ENCODE peak calls at places on chromosome 4, in six cellular contexts. B is right lobe of liver, X is gastrocnemius medialis, R is colonic mucosa, H is pancreas, L is PC-3. P is an unnamed sample.

GRCh38 chr4:5398056-5398455 is 310.3 kb downstream of the EVC2 start:
- DNase-seq in B (no peak), H (no peak), R (no peak), X (no peak), L (no peak), P (no peak)

GRCh38 chr4:147118523-147118922 is 172.9 kb upstream of the TTC29 start:
- DNase-seq in B (no peak), X (no peak), R (no peak), L (no peak), H (no peak), P (peak; percentile 19)

GRCh38 chr4:125303821-125304220 is 10.9 kb upstream of the FAT4 start:
- DNase-seq in B (no peak), H (no peak), L (no peak), R (no peak), X (no peak), P (no peak)

GRCh38 chr4:71304289-71304850 is 34.5 kb upstream of the SLC4A4 start:
- DNase-seq in R (no peak), H (no peak), L (peak; percentile 30), X (no peak), B (no peak), P (peak; percentile 93)

GRCh38 chr4:56656346-56656643 is 24.8 kb downstream of the HOPX start:
- DNase-seq in B (no peak), H (peak; percentile 55), X (peak; percentile 17), R (no peak), L (no peak), P (peak; percentile 36)

GRCh38 chr4:15781427-15782095 is 3.4 kb downstream of the CD38 start:
- DNase-seq in B (no peak), X (no peak), R (no peak), L (no peak), H (no peak), P (no peak)

GRCh38 chr4:13493793-13494192 is 9.7 kb upstream of the RAB28 start:
- DNase-seq in R (no peak), H (no peak), L (no peak), B (no peak), X (no peak), P (no peak)

GRCh38 chr4:104677122-104677521 is 182.4 kb upstream of the CXXC4 start:
- DNase-seq in L (no peak), H (no peak), R (peak; percentile 18), X (no peak), B (no peak), P (peak; percentile 67)

GRCh38 chr4:110618091-110619000 is 4.5 kb downstream of the PITX2 start:
- DNase-seq in R (no peak), B (no peak), H (peak; percentile 60), L (peak; percentile 54), X (peak; percentile 82), P (peak; percentile 79)

DNA sequence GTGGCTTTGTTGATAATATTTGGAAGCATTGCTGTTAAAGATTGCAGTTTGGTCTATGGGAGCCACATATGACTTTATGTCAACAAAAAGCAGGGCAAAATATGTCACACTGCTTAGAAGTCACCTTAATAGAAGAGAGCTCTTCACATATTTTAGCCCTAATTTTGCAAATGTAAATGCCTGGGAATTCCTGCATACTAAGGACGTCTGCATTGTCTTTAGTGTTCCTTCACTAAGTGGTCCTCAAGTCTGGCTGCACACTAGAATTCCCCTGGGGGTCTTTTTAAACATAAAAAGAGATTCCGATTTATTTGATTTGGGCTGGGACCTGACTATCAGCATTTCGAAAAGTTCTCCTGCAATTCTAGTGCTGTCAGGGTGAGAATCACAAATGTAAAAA is 495.1 kb upstream of the FAM241A start:
- DNase-seq in L (no peak), R (no peak), H (no peak), B (no peak), X (no peak), P (no peak)
- H3K4me3 ChIP-seq in L (no peak overlapping the region), R (no peak overlapping the region), H (no peak overlapping the region), B (no peak overlapping the region), X (no peak overlapping the region), P (no peak overlapping the region)

GRCh38 chr4:30768278-30768677 is 48.1 kb downstream of the PCDH7 start:
- DNase-seq in B (no peak), H (no peak), R (no peak), X (no peak), L (no peak), P (no peak)

GRCh38 chr4:30767147-30767546 is 47.0 kb downstream of the PCDH7 start:
- DNase-seq in B (no peak), H (no peak), X (no peak), L (no peak), R (no peak), P (no peak)

GRCh38 chr4:30770049-30770549 is 49.9 kb downstream of the PCDH7 start:
- DNase-seq in R (no peak), B (no peak), X (no peak), L (peak; percentile 73), H (no peak), P (no peak)

GRCh38 chr4:30765022-30765421 is 44.9 kb downstream of the PCDH7 start:
- DNase-seq in H (no peak), L (no peak), X (no peak), R (no peak), B (no peak), P (no peak)

DNA sequence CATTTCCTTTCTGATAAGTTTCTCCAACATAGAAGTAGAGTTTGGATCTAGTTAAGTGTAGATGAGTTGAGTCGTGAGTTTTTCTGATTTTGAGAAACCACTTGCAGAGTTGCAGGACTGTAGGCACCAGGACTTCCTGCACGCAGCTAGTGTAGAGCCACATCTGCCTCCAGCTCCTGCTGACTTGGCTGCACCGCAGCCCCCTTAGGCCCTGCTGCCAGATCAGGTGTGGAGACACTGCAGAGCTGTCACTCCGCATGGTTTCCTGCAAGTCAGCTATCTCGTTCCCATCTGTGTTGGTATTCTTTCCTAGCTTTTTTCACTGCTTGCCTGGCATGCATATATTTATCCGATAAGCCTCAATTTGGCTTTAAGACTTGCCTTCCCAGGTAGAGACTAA is 48.9 kb downstream of the PCDH7 start:
- DNase-seq in R (no peak), H (no peak), B (no peak), L (no peak), X (no peak), P (no peak)
- H3K4me1 ChIP-seq in R (no peaks in the 10 kb centered on the region), H (no peaks in the 10 kb centered on the region), B (no peaks in the 10 kb centered on the region), L (peaks cover 17% of the 10 kb centered on the region), X (no peaks in the 10 kb centered on the region), P (no peaks in the 10 kb centered on the region)

DNA sequence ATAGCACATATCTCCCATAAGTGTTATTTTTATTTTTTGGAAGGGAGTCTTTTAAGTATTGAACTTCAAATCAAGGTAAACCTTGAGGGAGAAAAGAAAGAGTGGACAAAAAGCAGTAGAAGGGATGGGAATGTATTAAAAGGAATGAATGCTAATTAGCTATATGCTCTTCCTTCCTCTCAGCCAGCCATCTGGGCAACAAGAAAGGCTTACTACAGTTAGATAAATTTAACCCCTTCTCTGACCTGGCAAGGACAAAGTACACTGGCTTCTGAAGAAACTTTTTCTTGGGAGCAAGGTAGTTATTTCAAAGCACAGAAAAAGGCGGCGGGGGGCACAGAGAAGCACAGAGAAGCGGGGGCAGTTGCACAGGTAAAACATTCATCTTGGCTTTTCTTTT is 54.6 kb downstream of the GAB1 start:
- DNase-seq in X (no peak), L (no peak), B (no peak), H (no peak), R (no peak), P (no peak)
- H3K4me3 ChIP-seq in X (no peak overlapping the region), L (no peak overlapping the region), B (no peak overlapping the region), H (no peak overlapping the region), R (no peak overlapping the region), P (no peak overlapping the region)

GRCh38 chr4:10011885-10012284 is 9.4 kb downstream of the SLC2A9 start:
- DNase-seq in B (no peak), X (no peak), L (no peak), R (no peak), H (no peak), P (no peak)

GRCh38 chr4:10016169-10016568 is 5.1 kb downstream of the SLC2A9 start:
- DNase-seq in X (no peak), H (no peak), B (no peak), R (no peak), L (no peak), P (no peak)

GRCh38 chr4:10013722-10014121 is 7.6 kb downstream of the SLC2A9 start:
- DNase-seq in B (peak; percentile 74), R (peak; percentile 78), L (peak; percentile 64), H (peak; percentile 80), X (no peak), P (peak; percentile 80)

GRCh38 chr4:10017037-10017893 is 4.0 kb downstream of the SLC2A9 start:
- DNase-seq in L (no peak), H (no peak), X (no peak), B (no peak), R (no peak), P (peak; percentile 61)

DNA sequence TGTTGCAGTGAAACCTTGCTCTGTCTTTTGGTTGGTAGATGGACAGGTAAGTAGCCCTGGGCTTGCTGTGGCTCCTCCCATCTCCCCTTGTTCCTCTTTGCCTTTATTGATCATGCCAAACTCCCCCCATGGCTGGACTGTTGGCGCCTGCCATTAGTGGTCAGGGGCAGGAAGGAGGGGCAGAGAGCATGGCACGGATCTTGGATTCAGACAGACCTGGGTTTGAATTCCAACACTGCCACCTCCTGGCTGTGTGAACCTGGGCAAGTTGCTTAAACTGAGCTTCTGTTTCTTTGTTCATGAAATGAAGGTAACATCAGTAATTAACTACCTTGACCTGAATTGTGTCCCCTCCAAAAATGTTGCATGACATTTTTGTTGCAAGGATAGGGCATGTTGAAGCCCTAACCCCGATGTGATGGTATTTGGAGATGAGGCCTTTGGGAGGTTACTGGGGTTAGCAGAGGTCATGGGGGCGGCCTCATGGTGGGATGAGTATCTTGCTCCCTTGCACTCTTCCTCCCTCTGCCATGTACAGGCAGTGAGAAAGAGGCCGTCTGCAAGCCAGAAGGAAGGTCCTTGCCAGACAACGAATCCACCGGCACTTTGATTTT is 6.0 kb downstream of the SLC2A9 start:
- DNase-seq in H (no peak), L (peak; percentile 62), R (peak; percentile 67), B (no peak), X (no peak), P (peak; percentile 67)
- H3K4me1 ChIP-seq in H (no peaks in the 10 kb centered on the region), L (peaks cover 6% of the 10 kb centered on the region), R (peaks cover 4% of the 10 kb centered on the region), B (peaks cover 4% of the 10 kb centered on the region), X (peaks cover 6% of the 10 kb centered on the region), P (no peaks in the 10 kb centered on the region)

GRCh38 chr4:79959652-79960051 is 113.4 kb downstream of the ANTXR2 start:
- DNase-seq in B (no peak), L (no peak), H (no peak), R (no peak), X (no peak), P (no peak)

GRCh38 chr4:79958511-79959264 is 114.3 kb downstream of the ANTXR2 start:
- DNase-seq in L (no peak), B (no peak), X (no peak), H (no peak), R (no peak), P (no peak)

GRCh38 chr4:79964715-79965345 is 108.2 kb downstream of the ANTXR2 start:
- DNase-seq in R (no peak), L (no peak), X (no peak), H (no peak), B (no peak), P (no peak)

DNA sequence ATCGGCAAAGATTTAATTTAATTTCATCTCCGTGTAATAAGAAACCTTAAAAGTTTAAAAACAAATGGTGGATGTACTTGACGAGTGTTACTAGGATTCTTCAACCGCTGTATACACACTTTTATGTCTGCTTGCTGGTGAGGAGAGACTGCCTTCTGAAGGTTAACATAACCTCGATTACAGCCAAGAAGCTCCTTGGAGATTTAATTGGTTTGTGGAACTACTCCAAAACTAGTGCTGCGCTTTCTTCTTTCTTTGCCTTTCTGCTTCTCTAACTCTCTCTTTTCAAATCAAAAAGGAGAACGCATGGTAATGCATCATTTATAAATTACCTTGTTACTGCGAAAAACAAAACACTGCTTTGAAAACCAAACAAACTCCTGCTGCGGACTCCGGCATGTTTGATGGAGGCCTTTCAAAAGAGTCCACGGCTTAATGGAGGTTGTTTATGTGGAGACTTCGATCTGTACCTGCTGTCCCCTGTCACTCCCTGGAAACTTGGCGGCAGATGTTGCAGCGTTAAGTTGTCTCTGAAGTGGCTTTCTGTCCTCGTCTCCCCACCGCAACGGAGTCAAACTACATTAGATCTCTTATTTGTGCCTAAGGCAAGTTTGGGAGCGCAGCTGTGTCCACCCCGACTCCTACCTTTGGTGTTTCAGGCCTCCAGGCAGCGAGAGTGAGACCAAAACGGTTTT is 108.9 kb downstream of the ANTXR2 start:
- DNase-seq in B (no peak), R (no peak), L (no peak), X (no peak), H (no peak), P (no peak)
- H3K4me3 ChIP-seq in B (no peak overlapping the region), R (no peak overlapping the region), L (no peak overlapping the region), X (no peak overlapping the region), H (no peak overlapping the region), P (no peak overlapping the region)

P was measured in small intestine.